ENCODE peak calls at places on chromosomes 1 and 21, in nine cellular contexts. Y is mesendoderm; U is heart right ventricle; K is neuronal stem cell; C is naive thymus-derived CD8-positive, alpha-beta T cell; Q is GDM1; S is stimulated activated CD4-positive, alpha-beta T cell treated with anti-CD3 and anti-CD28 coated beads, Interleukin-15, amount 100 ng/mL, for 1 hour; W is foreskin fibroblast; Z is HFF-Myc. J is an unnamed sample.

GRCh38 chr1:7048395-7048794 is 263.1 kb downstream of the CAMTA1 start:
- DNase-seq in Y (no peak), U (no peak), K (no peak), C (no peak), Q (no peak), S (no peak), W (no peak), Z (no peak), J (no peak)

GRCh38 chr1:116163533-116163932 is 52.3 kb downstream of the MAB21L3 start:
- DNase-seq in Y (no peak), U (no peak), K (no peak), C (no peak), Q (no peak), S (no peak), W (no peak), Z (no peak), J (no peak)

GRCh38 chr1:20165522-20165951 is 20.4 kb upstream of the UBXN10 start:
- DNase-seq in Y (peak; percentile 31), U (no peak), K (no peak), C (no peak), Q (peak; percentile 46), S (no peak), W (peak; percentile 25), Z (no peak), J (no peak)

GRCh38 chr1:42165511-42166210 is 1.1 kb upstream of the GUCA2A start:
- DNase-seq in Y (peak; percentile 81), U (peak; percentile 64), K (no peak), C (no peak), Q (no peak), S (no peak), W (peak; percentile 72), Z (no peak), J (no peak)

GRCh38 chr1:190479028-190479427 is 1.4 kb upstream of the BRINP3 start:
- DNase-seq in Y (peak; percentile 54), U (no peak), K (no peak), C (no peak), Q (no peak), S (no peak), W (peak; percentile 25), Z (no peak), J (no peak)

GRCh38 chr1:28973850-28974841 is 59.8 kb downstream of the EPB41 start:
- DNase-seq in Y (no peak), U (no peak), K (no peak), C (no peak), Q (no peak), S (no peak), W (peak; percentile 70), Z (peak; percentile 27), J (no peak)

GRCh38 chr1:224774378-224774777 is 155.1 kb upstream of the DNAH14 start:
- DNase-seq in Y (peak; percentile 66), U (no peak), K (no peak), C (no peak), Q (no peak), S (no peak), W (no peak), Z (no peak), J (no peak)

GRCh38 chr1:244652699-244653438 is at the start of gene DESI2:
- DNase-seq in Y (peak; percentile 100), U (peak; percentile 99), K (peak; percentile 99), C (peak; percentile 96), Q (peak; percentile 99), S (peak; percentile 95), W (peak; percentile 100), Z (peak; percentile 98), J (peak; percentile 99)

GRCh38 chr1:10459185-10459584 is 9.4 kb downstream of the CORT start:
- DNase-seq in Y (peak; percentile 73), U (no peak), K (no peak), C (no peak), Q (no peak), S (no peak), W (peak; percentile 79), Z (peak; percentile 63), J (no peak)

GRCh38 chr1:119818181-119818580 is 6.9 kb upstream of the REG4 start:
- DNase-seq in Y (no peak), U (no peak), K (no peak), C (no peak), Q (no peak), S (no peak), W (no peak), Z (no peak), J (no peak)

GRCh38 chr1:178258521-178258920 is 164.6 kb downstream of the RASAL2 start:
- DNase-seq in Y (no peak), U (no peak), K (no peak), C (no peak), Q (no peak), S (no peak), W (no peak), Z (no peak), J (no peak)

GRCh38 chr1:208431721-208432120 is 187.5 kb upstream of the PLXNA2 start:
- DNase-seq in Y (no peak), U (no peak), K (no peak), C (no peak), Q (no peak), S (no peak), W (peak; percentile 76), Z (peak; percentile 3), J (no peak)

GRCh38 chr1:201282216-201282615 is 1.1 kb upstream of the PKP1 start:
- DNase-seq in Y (no peak), U (no peak), K (no peak), C (no peak), Q (no peak), S (no peak), W (no peak), Z (no peak), J (no peak)

GRCh38 chr1:40717960-40718359 is 26.5 kb downstream of the NFYC start:
- DNase-seq in Y (no peak), U (no peak), K (no peak), C (no peak), Q (no peak), S (no peak), W (peak; percentile 24), Z (no peak), J (no peak)

GRCh38 chr21:34200288-34200905 is 127.0 kb downstream of the MRPS6 start:
- DNase-seq in Y (no peak), U (no peak), K (no peak), C (no peak), Q (no peak), S (no peak), W (no peak), Z (no peak), J (no peak)

GRCh38 chr1:194538453-194538852 is 1352.0 kb upstream of the B3GALT2 start:
- DNase-seq in Y (peak; percentile 64), U (no peak), K (no peak), C (no peak), Q (no peak), S (no peak), W (no peak), Z (no peak), J (no peak)

GRCh38 chr1:111658622-111659021 is 39.0 kb downstream of the RAP1A start:
- DNase-seq in Y (peak; percentile 14), U (no peak), K (no peak), C (no peak), Q (no peak), S (no peak), W (no peak), Z (no peak), J (no peak)

GRCh38 chr1:71242239-71242638 is 161.4 kb upstream of the ZRANB2 start:
- DNase-seq in Y (no peak), U (no peak), K (no peak), C (no peak), Q (no peak), S (no peak), W (peak; percentile 18), Z (no peak), J (no peak)

GRCh38 chr1:27416387-27417111 is 24.1 kb downstream of the GPR3 start:
- DNase-seq in Y (peak; percentile 90), U (peak; percentile 54), K (no peak), C (peak; percentile 34), Q (peak; percentile 56), S (no peak), W (peak; percentile 83), Z (no peak), J (no peak)

GRCh38 chr21:15741510-15741909 is 11.7 kb downstream of the USP25 start:
- DNase-seq in Y (no peak), U (no peak), K (no peak), C (no peak), Q (no peak), S (no peak), W (peak; percentile 61), Z (no peak), J (no peak)

GRCh38 chr1:66320231-66320630 is 213.7 kb upstream of the SGIP1 start:
- DNase-seq in Y (no peak), U (no peak), K (no peak), C (no peak), Q (no peak), S (no peak), W (no peak), Z (no peak), J (no peak)

GRCh38 chr1:38464071-38464661 is 395.4 kb downstream of the RRAGC start:
- DNase-seq in Y (no peak), U (no peak), K (no peak), C (no peak), Q (no peak), S (no peak), W (no peak), Z (no peak), J (no peak)

J was measured in T-helper 2 cell.